ENCODE peak calls at places on chromosomes 16 and 17, in seven cellular contexts. O is uterus, F is gastrocnemius medialis, D is lower leg skin, L is prostate gland, B is right lobe of liver, J is IMR-90. C is an unnamed sample.

GRCh38 chr16:60646631-60647030 is 1389.6 kb downstream of the CDH8 start:
- DNase-seq in O (no peak), J (no peak), D (no peak), F (no peak), L (no peak), B (no peak), C (no peak)

GRCh38 chr17:48236681-48237134 is 129.1 kb downstream of the SNX11 start:
- DNase-seq in B (no peak), L (no peak), J (peak), D (no peak), O (no peak), F (no peak), C (no peak)

GRCh38 chr16:89115216-89115949 is 21.7 kb downstream of the ACSF3 start:
- DNase-seq in D (peak), O (no peak), J (no peak), L (peak), B (peak), F (peak), C (peak)

GRCh38 chr16:56848056-56848936 is 16.7 kb upstream of the SLC12A3 start:
- DNase-seq in B (no peak), F (no peak), O (no peak), L (no peak), J (peak), D (peak), C (no peak)

GRCh38 chr17:28139822-28140221 is 97.3 kb downstream of the NLK start:
- DNase-seq in L (no peak), F (no peak), D (no peak), J (no peak), O (no peak), B (no peak), C (no peak)

GRCh38 chr17:50331085-50331791 is 14.7 kb upstream of the XYLT2 start:
- DNase-seq in O (no peak), B (no peak), D (no peak), L (no peak), F (no peak), J (peak), C (no peak)

GRCh38 chr17:79537686-79538085 is 73.2 kb downstream of the RBFOX3 start:
- DNase-seq in J (no peak), L (no peak), D (no peak), B (no peak), O (no peak), F (no peak), C (no peak)

GRCh38 chr16:12976936-12977335 is 75.5 kb downstream of the SHISA9 start:
- DNase-seq in F (no peak), O (no peak), B (no peak), D (no peak), L (no peak), J (no peak), C (no peak)

GRCh38 chr17:36703860-36704266 is 102.5 kb downstream of the MRM1 start:
- DNase-seq in D (no peak), O (no peak), L (peak), B (peak), J (peak), F (no peak), C (no peak)

GRCh38 chr17:41024702-41025101 is 2.3 kb downstream of the KRTAP1-5 start:
- DNase-seq in L (no peak), D (no peak), J (peak), O (no peak), B (no peak), F (no peak), C (no peak)

GRCh38 chr17:69179227-69179952 is 37.7 kb upstream of the ABCA6 start:
- DNase-seq in O (no peak), J (peak), L (no peak), D (no peak), F (no peak), B (no peak), C (no peak)

GRCh38 chr16:69100046-69100765 is 5.2 kb upstream of the HAS3 start:
- DNase-seq in O (no peak), J (no peak), L (no peak), D (no peak), B (no peak), F (no peak), C (no peak)

GRCh38 chr17:19996502-19996901 is 12.7 kb upstream of the SPECC1 start:
- DNase-seq in B (no peak), J (no peak), L (no peak), F (no peak), O (no peak), D (no peak), C (no peak)

GRCh38 chr16:533391-534088 is 6.0 kb downstream of the CAPN15 start:
- DNase-seq in O (no peak), F (peak), L (no peak), D (no peak), B (peak), J (no peak), C (no peak)

GRCh38 chr17:34706029-34706428 is 126.6 kb downstream of the TMEM132E start:
- DNase-seq in L (no peak), D (peak), F (no peak), B (no peak), J (peak), O (no peak), C (no peak)

GRCh38 chr17:35896011-35896587 is 15.9 kb upstream of the CCL5 start:
- DNase-seq in F (no peak), J (no peak), B (no peak), L (no peak), O (no peak), D (no peak), C (no peak)

GRCh38 chr16:87464691-87465300 is 28.0 kb downstream of the ZCCHC14 start:
- DNase-seq in B (peak), D (peak), F (peak), J (peak), L (no peak), O (peak), C (peak)

GRCh38 chr16:17230932-17231581 is 239.7 kb downstream of the XYLT1 start:
- DNase-seq in J (no peak), B (no peak), D (no peak), F (no peak), L (no peak), O (no peak), C (no peak)

GRCh38 chr17:16439867-16440351 is 24.5 kb downstream of the TRPV2 start:
- DNase-seq in J (no peak), B (no peak), F (no peak), D (no peak), L (no peak), O (no peak), C (no peak)

GRCh38 chr16:31128711-31129567 is 6.6 kb downstream of the PRSS8 start:
- DNase-seq in D (no peak), F (peak), B (no peak), L (no peak), J (no peak), O (no peak), C (no peak)

GRCh38 chr17:77423589-77424451 is 283.1 kb downstream of the SEC14L1 start:
- DNase-seq in B (peak), F (peak), L (peak), J (peak), O (peak), D (peak), C (peak)

GRCh38 chr16:15691046-15691445 is 41.0 kb downstream of the NDE1 start:
- DNase-seq in D (no peak), F (no peak), B (no peak), L (no peak), J (no peak), O (no peak), C (no peak)

GRCh38 chr16:4003576-4003975 is 112.7 kb downstream of the ADCY9 start:
- DNase-seq in B (no peak), J (no peak), O (no peak), L (no peak), D (no peak), F (no peak), C (no peak)

GRCh38 chr17:7590743-7591142 is 849 bp upstream of the SOX15 start:
- DNase-seq in O (no peak), F (peak), J (peak), L (no peak), D (no peak), B (no peak), C (no peak)

GRCh38 chr17:4583796-4584124 is 569 bp upstream of the SMTNL2 start:
- DNase-seq in F (peak), L (no peak), O (no peak), D (no peak), J (no peak), B (no peak), C (no peak)

GRCh38 chr17:20010099-20010863 is 1.1 kb downstream of the SPECC1 start:
- DNase-seq in F (no peak), D (no peak), B (no peak), L (peak), J (peak), O (peak), C (no peak)

GRCh38 chr17:57604771-57605733 is 140.0 kb downstream of the CCDC182 start:
- DNase-seq in O (peak), J (peak), L (peak), F (peak), B (no peak), D (no peak), C (peak)

GRCh38 chr17:35588196-35588920 is 1.2 kb downstream of the AP2B1 start:
- DNase-seq in F (no peak), D (no peak), O (no peak), L (no peak), J (peak), B (no peak), C (no peak)

GRCh38 chr16:27978876-27979275 is 84.6 kb downstream of the GSG1L start:
- DNase-seq in J (no peak), O (no peak), B (peak), F (no peak), L (no peak), D (peak), C (peak)

GRCh38 chr17:42019509-42020404 is at the start of gene NKIRAS2:
- DNase-seq in B (peak), F (peak), D (peak), O (peak), L (peak), J (peak), C (peak)

GRCh38 chr17:36085710-36086268 is 4.2 kb downstream of the CCL3 start:
- DNase-seq in B (no peak), F (no peak), J (no peak), L (no peak), O (no peak), D (no peak), C (no peak)

GRCh38 chr17:1800240-1800639 is 29.5 kb downstream of the SMYD4 start:
- DNase-seq in B (no peak), L (no peak), O (no peak), J (no peak), D (no peak), F (peak), C (no peak)

GRCh38 chr17:56319531-56319930 is 166.3 kb downstream of the ANKFN1 start:
- DNase-seq in F (no peak), L (peak), B (no peak), D (no peak), J (peak), O (no peak), C (no peak)

GRCh38 chr17:77427471-77427991 is 286.8 kb downstream of the SEC14L1 start:
- DNase-seq in D (peak), F (peak), O (peak), L (no peak), J (peak), B (no peak), C (peak)

GRCh38 chr17:560379-560935 is 154.2 kb downstream of the VPS53 start:
- DNase-seq in J (peak), B (no peak), O (no peak), F (no peak), D (no peak), L (no peak), C (no peak)

GRCh38 chr17:78970834-78971763 is 8.6 kb downstream of the LGALS3BP start:
- DNase-seq in F (peak), D (peak), B (peak), L (peak), J (peak), O (peak), C (peak)

GRCh38 chr17:56994009-56994792 is 16.3 kb downstream of the SCPEP1 start:
- DNase-seq in L (no peak), B (no peak), F (no peak), O (no peak), D (no peak), J (peak), C (no peak)

GRCh38 chr17:57424777-57425188 is 168.5 kb downstream of the MSI2 start:
- DNase-seq in J (peak), L (no peak), D (no peak), B (no peak), F (no peak), O (no peak), C (no peak)

GRCh38 chr16:80947708-80948615 is 58.7 kb downstream of the CMC2 start:
- DNase-seq in F (no peak), J (no peak), D (no peak), O (no peak), L (no peak), B (no peak), C (no peak)

GRCh38 chr17:67562036-67562435 is 155.7 kb upstream of the NOL11 start:
- DNase-seq in O (no peak), F (no peak), B (no peak), L (no peak), J (no peak), D (peak), C (peak)

DNA sequence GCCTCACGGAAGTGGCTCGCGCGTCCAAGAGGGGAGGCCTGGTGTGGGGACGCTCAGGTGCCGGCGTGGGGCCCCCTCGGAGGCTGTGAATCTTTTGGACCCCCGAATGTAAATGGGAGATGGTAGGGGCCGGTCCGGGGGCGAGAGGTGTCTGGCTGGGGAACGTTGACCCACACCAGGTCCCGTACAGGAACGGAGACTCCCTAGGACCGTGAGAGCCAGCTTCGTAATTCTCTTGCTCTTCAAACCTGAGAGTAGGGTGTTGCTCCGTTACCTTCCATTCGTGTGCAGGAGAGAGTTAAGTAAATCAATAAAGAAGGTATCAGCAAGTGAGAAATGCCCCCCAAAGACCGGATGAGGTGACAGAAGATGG is 483 bp downstream of the LYRM1 start:
- DNase-seq in D (no peak), F (no peak), J (no peak), B (no peak), L (no peak), O (no peak), C (no peak)
- TF ChIP-seq POLR2A in D (no peak), F (no peak), J (no peak), B (no peak), L (no peak), O (no peak), C (no peak)

DNA sequence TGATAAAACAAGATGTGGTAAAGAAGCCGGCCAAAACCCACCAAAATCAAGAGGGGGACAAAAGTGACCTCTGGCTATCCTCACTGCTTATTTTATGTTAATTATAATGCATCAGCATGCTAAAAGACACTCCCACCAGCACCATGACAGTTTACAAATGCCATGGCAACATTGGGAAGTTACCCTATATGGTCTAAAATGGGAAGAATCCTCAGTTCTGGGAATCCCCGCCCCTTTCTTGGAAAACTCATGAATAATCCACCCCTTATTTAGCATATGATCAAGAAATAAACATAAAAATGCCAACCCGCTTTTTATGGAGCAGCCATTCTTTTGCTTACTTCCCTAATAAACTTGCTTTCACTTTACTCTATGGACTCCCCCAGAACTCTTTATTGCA is 25.6 kb downstream of the CMTR2 start:
- DNase-seq in O (no peak), L (no peak), D (no peak), B (no peak), J (no peak), F (no peak), C (no peak)
- TF ChIP-seq POLR2A in O (no peak), L (no peak), D (no peak), B (no peak), J (no peak), F (no peak), C (no peak)

DNA sequence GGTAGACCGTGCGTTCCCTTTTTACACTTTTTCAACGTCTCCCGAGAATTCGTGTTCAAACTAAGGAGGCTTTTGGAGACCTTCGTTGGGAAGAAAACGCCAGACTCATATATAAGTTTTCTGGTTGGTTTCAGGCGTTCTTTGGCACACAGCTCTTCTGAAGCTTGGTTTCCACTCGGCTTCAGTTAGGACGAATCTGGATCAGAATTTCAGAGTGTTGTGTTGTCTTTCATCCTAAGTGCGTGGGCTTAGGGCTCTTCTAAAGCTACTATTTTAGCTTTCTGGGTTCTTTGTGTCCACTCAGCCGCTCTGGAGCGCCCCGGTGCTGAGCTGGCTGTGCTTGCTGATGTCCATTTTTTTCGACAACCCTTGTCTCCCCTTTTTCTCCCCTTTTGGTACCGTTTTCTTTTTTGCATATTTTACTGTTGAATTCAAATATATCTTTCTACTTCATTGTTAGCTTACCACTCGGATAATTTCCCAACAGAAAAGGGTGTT is 1.1 kb downstream of the SRRM2 start:
- DNase-seq in O (no peak), L (no peak), F (no peak), B (no peak), D (no peak), J (no peak), C (no peak)
- TF ChIP-seq POLR2A in O (no peak), L (no peak), F (no peak), B (no peak), D (no peak), J (peak), C (no peak)

DNA sequence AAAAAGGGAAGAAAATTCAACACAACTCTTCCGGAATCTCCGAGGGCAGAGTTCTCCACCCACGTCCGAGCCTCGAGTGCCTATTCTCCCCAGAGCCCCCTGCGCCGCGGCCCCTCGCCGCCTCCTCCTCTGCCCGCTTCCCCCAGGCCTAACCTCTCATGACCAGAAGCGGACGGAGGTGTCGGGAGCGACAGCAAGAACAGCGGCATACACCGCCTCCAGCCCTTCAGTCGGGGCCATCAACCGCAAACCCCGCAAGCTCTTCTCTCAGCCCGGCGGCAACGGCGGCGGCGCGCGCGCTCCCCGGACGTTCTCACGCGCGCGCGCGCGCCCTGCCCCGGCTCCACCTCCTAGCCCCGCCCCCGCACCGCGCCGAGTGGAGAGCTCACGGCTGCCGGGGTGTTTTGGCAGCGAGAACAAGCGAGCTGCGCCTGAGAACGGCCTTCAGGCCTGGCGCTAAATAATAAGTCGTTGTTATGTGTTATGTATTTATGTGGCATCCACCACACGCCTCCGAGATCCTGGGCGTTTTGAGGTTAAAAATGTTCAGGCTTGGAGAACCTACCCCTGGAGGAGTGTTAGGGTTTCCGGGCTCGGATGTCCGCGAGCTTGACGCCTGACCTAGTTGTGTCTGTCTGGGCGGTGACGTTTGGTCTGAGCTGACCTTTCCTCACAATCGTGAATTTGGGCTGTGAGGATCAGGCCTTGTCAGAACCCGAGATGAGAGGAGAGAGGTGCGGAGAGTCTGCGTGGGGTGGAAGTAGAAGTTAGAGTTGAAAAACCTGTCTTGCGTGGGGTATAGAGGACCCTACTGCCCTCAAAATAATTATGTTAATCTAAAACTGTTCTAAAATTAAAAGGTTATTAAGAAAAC is at the start of gene RNFT1:
- DNase-seq in D (peak), J (peak), B (peak), O (peak), F (peak), L (peak), C (peak)
- TF ChIP-seq POLR2A in D (peak), J (no peak), B (peak), O (peak), F (peak), L (peak), C (peak)

GRCh38 chr16:5382484-5382883 is 284.9 kb upstream of the EEF2KMT start:
- DNase-seq in L (no peak), D (no peak), J (no peak), F (no peak), O (no peak), B (no peak), C (no peak)
- TF ChIP-seq POLR2A in L (no peak), D (no peak), J (no peak), F (no peak), O (no peak), B (no peak), C (no peak)

DNA sequence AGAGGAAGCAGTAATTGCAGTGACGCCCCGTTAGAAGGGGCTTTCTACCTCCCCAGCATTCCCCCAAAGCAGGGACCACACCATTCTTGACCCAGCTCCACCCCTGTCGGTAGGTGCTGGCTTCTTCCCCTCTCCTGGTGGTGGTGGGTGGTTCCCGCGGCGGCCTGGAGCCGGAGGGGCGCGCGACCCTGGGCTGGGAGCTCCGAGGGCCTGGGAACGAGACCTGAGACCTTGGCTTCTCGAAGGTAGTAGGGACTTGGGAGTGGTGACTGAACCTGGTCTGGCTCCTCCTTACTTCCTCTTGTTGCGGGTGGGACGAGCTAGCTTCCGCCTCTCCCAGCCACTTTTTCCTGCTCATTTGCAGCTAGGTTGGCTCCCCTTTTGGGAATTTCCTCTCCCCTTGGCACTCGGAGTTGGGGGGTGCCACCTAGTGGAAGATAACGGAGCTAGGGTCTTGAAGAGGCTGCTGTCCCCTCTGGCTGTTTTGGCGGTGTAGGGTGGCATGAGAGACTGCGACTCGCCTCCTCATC is 460 bp downstream of the GRN start:
- DNase-seq in O (peak), D (no peak), L (peak), J (peak), B (peak), F (peak), C (no peak)
- TF ChIP-seq POLR2A in O (no peak), D (no peak), L (no peak), J (no peak), B (peak), F (peak), C (no peak)

GRCh38 chr16:83185902-83186301 is 559.1 kb downstream of the CDH13 start:
- DNase-seq in L (no peak), B (no peak), O (no peak), D (no peak), F (no peak), J (no peak), C (no peak)
- TF ChIP-seq POLR2A in L (no peak), B (no peak), O (no peak), D (no peak), F (no peak), J (no peak), C (no peak)

GRCh38 chr17:82037113-82037888 is at the start of gene DCXR:
- DNase-seq in O (peak), F (peak), L (peak), D (peak), J (peak), B (peak), C (peak)
- TF ChIP-seq POLR2A in O (peak), F (peak), L (peak), D (peak), J (peak), B (peak), C (peak)

C was measured in sigmoid colon.